ENCODE peak calls at places on chromosomes 7 and 10, in seven cellular contexts. V is IMR-90, A is cardiac muscle cell, H is heart right ventricle, Y is Peyer's patch, B is Panc1, C is GM23248. J is an unnamed sample. For H3K4me1, the result is how much of the 10 kb centered on the place peaks cover.

GRCh38 chr10:79299397-79300370 is 47.6 kb upstream of the PPIF start:
- DNase-seq in V (peak), A (peak), H (no peak), Y (no peak), B (no peak), C (peak), J (no peak)

GRCh38 chr10:132391372-132392020 is 5.5 kb upstream of the PWWP2B start:
- DNase-seq in V (no peak), A (no peak), H (no peak), Y (no peak), B (no peak), C (no peak), J (no peak)

GRCh38 chr10:99681553-99681952 is 22.2 kb downstream of the ENTPD7 start:
- DNase-seq in V (peak), A (peak), H (no peak), Y (no peak), B (no peak), C (peak), J (no peak)

GRCh38 chr7:27640914-27641570 is 21.6 kb downstream of the HIBADH start:
- DNase-seq in V (peak), A (peak), H (no peak), Y (no peak), B (no peak), C (peak), J (no peak)

GRCh38 chr7:152140560-152140959 is 115.1 kb downstream of the GALNT11 start:
- DNase-seq in V (no peak), A (no peak), H (no peak), Y (no peak), B (no peak), C (no peak), J (no peak)

GRCh38 chr7:80060218-80060806 is 74.3 kb upstream of the GNAI1 start:
- DNase-seq in V (peak), A (peak), H (no peak), Y (no peak), B (peak), C (peak), J (peak)

GRCh38 chr7:138431517-138431916 is 28.5 kb upstream of the TRIM24 start:
- DNase-seq in V (no peak), A (no peak), H (no peak), Y (no peak), B (no peak), C (no peak), J (no peak)

GRCh38 chr10:119769886-119770285 is 44.0 kb downstream of the INPP5F start:
- DNase-seq in V (peak), A (peak), H (no peak), Y (no peak), B (no peak), C (peak), J (no peak)

GRCh38 chr7:94510582-94511456 is 1.2 kb downstream of the CASD1 start:
- DNase-seq in V (peak), A (peak), H (peak), Y (peak), B (no peak), C (peak), J (no peak)

GRCh38 chr10:33157108-33157507 is 177.4 kb downstream of the NRP1 start:
- DNase-seq in V (peak), A (peak), H (no peak), Y (no peak), B (no peak), C (peak), J (no peak)

GRCh38 chr7:47950714-47951113 is 2.4 kb upstream of the PKD1L1 start:
- DNase-seq in V (no peak), A (peak), H (peak), Y (no peak), B (no peak), C (no peak), J (no peak)

GRCh38 chr7:47953822-47954221 is 5.6 kb upstream of the PKD1L1 start:
- DNase-seq in V (no peak), A (no peak), H (no peak), Y (no peak), B (no peak), C (no peak), J (no peak)

GRCh38 chr7:47952224-47952623 is 4.0 kb upstream of the PKD1L1 start:
- DNase-seq in V (no peak), A (no peak), H (no peak), Y (no peak), B (no peak), C (no peak), J (no peak)

GRCh38 chr7:47949703-47950102 is 1.4 kb upstream of the PKD1L1 start:
- DNase-seq in V (no peak), A (no peak), H (no peak), Y (no peak), B (no peak), C (no peak), J (no peak)

GRCh38 chr7:47951374-47951773 is 3.1 kb upstream of the PKD1L1 start:
- DNase-seq in V (no peak), A (no peak), H (no peak), Y (no peak), B (no peak), C (no peak), J (no peak)
- H3K4me1 ChIP-seq in V (under half), A (under half), H (under half), Y (under half), B (under half), C (under half), J (under half)

GRCh38 chr7:5426226-5426475 is 2.5 kb upstream of the TNRC18 start:
- DNase-seq in V (peak), A (no peak), H (no peak), Y (no peak), B (no peak), C (peak), J (no peak)
- H3K4me3 ChIP-seq in V (peak), A (peak), H (peak), Y (peak), B (peak), C (peak), J (peak)

GRCh38 chr10:61903991-61904350 is 2.5 kb downstream of the ARID5B start:
- DNase-seq in V (peak), A (no peak), H (no peak), Y (no peak), B (no peak), C (peak), J (no peak)

GRCh38 chr10:61905837-61906236 is 4.3 kb downstream of the ARID5B start:
- DNase-seq in V (no peak), A (no peak), H (no peak), Y (no peak), B (no peak), C (no peak), J (no peak)

GRCh38 chr10:61905446-61905725 is 3.9 kb downstream of the ARID5B start:
- DNase-seq in V (no peak), A (no peak), H (no peak), Y (no peak), B (no peak), C (no peak), J (no peak)

GRCh38 chr10:61903184-61903990 is 1.9 kb downstream of the ARID5B start:
- DNase-seq in V (peak), A (peak), H (peak), Y (peak), B (no peak), C (peak), J (no peak)

GRCh38 chr10:61904711-61905445 is 3.4 kb downstream of the ARID5B start:
- DNase-seq in V (peak), A (peak), H (no peak), Y (peak), B (peak), C (peak), J (no peak)
- H3K27ac ChIP-seq in V (peak), A (no peak), H (peak), Y (peak), B (peak), C (peak), J (no peak)

DNA sequence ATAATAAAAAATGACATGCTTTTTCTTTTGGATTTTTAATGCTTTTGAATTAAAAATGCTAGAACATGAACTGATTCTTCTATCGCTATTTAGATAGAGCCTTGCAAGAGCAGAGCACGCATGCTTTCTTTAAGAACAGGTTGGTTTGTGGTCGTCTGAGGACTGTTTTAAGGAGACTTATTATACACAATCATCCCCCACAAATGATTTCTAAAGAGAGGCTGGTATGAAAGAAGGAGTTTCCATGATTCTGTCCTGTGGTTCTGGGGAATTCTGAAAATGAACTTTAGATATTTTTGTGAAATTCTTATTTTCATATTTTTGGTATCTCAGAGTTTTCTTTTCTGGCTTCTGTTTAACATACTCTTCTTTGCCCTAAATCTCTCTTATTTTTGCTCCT is 101.4 kb downstream of the TCF7L2 start:
- DNase-seq in V (peak), A (no peak), H (no peak), Y (no peak), B (no peak), C (no peak), J (no peak)
- H3K4me1 ChIP-seq in V (under half), A (under half), H (under half), Y (under half), B (half or more), C (half or more), J (under half)

DNA sequence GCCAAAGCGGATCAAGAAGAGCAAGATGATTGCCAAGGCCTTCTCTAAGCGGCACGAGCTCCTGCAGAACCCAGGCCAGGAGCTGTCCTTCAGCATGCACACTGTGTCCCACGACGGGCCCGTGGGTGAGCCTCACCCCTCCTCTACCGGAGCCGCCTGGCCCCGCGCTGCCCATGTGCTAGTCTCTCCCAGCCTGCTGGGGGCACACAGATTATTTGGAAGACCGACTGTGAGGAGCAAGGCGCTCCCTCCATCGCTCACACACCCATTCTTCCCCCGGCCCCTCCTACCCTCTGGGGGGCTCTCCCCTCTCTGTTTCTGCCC is 13.9 kb upstream of the AHCYL2 start:
- DNase-seq in V (no peak), A (no peak), H (no peak), Y (no peak), B (no peak), C (no peak), J (no peak)
- H3K4me3 ChIP-seq in V (no peak), A (no peak), H (no peak), Y (no peak), B (no peak), C (no peak), J (no peak)